ENCODE peak calls at places on chromosome 17, in nine cellular contexts. H, C, O, V, L, K, R, P and U are unnamed samples.

GRCh38 chr17:74527081-74527480 is 4.2 kb downstream of the CD300LB start:
- DNase-seq in H (no peak), C (no peak), O (no peak), V (no peak), L (no peak), K (no peak), R (no peak), P (no peak), U (no peak)

GRCh38 chr17:35256629-35257028 is 13.8 kb downstream of the SLFN5 start:
- DNase-seq in H (no peak), C (peak), O (no peak), V (no peak), L (no peak), K (no peak), R (no peak), P (no peak), U (no peak)

GRCh38 chr17:58270476-58271290 is 10.1 kb downstream of the MPO start:
- DNase-seq in H (no peak), C (peak), O (no peak), V (no peak), L (no peak), K (no peak), R (no peak), P (no peak), U (no peak)

GRCh38 chr17:72191901-72192300 is 71.1 kb downstream of the SOX9 start:
- DNase-seq in H (no peak), C (no peak), O (no peak), V (no peak), L (peak), K (no peak), R (no peak), P (no peak), U (no peak)

GRCh38 chr17:59181481-59181880 is 25.9 kb downstream of the PRR11 start:
- DNase-seq in H (no peak), C (no peak), O (no peak), V (no peak), L (no peak), K (no peak), R (no peak), P (no peak), U (no peak)

GRCh38 chr17:52106638-52107261 is 51.8 kb downstream of the CA10 start:
- DNase-seq in H (no peak), C (peak), O (peak), V (no peak), L (peak), K (no peak), R (peak), P (peak), U (peak)

GRCh38 chr17:27550291-27550930 is 80.6 kb upstream of the LGALS9 start:
- DNase-seq in H (no peak), C (no peak), O (no peak), V (no peak), L (peak), K (no peak), R (no peak), P (no peak), U (no peak)

GRCh38 chr17:3512512-3513171 is 36.8 kb downstream of the ASPA start:
- DNase-seq in H (no peak), C (peak), O (peak), V (peak), L (peak), K (no peak), R (peak), P (peak), U (peak)

GRCh38 chr17:18026408-18026776 is 12.6 kb downstream of the ATPAF2 start:
- DNase-seq in H (no peak), C (no peak), O (no peak), V (peak), L (peak), K (no peak), R (no peak), P (peak), U (peak)

GRCh38 chr17:56653877-56654276 is 60.4 kb downstream of the NOG start:
- DNase-seq in H (no peak), C (peak), O (no peak), V (no peak), L (no peak), K (peak), R (no peak), P (peak), U (no peak)

GRCh38 chr17:51764387-51764971 is 394.0 kb downstream of the CA10 start:
- DNase-seq in H (peak), C (peak), O (peak), V (no peak), L (peak), K (peak), R (peak), P (peak), U (peak)

GRCh38 chr17:28763804-28764266 is 20.0 kb downstream of the TRAF4 start:
- DNase-seq in H (no peak), C (peak), O (peak), V (peak), L (peak), K (no peak), R (peak), P (peak), U (peak)

GRCh38 chr17:48907713-48908046 is 527 bp upstream of the UBE2Z start:
- DNase-seq in H (no peak), C (peak), O (no peak), V (no peak), L (no peak), K (no peak), R (no peak), P (peak), U (no peak)

GRCh38 chr17:78378225-78379133 is at the start of gene PGS1:
- DNase-seq in H (no peak), C (peak), O (peak), V (peak), L (peak), K (no peak), R (peak), P (no peak), U (peak)

GRCh38 chr17:33292981-33293867 is at the start of gene ASIC2:
- DNase-seq in H (no peak), C (peak), O (no peak), V (peak), L (no peak), K (no peak), R (no peak), P (no peak), U (peak)

GRCh38 chr17:38797091-38797490 is 2.3 kb downstream of the PIP4K2B start:
- DNase-seq in H (no peak), C (no peak), O (no peak), V (no peak), L (no peak), K (no peak), R (no peak), P (no peak), U (no peak)

GRCh38 chr17:81184596-81184995 is 18.6 kb upstream of the AATK start:
- DNase-seq in H (no peak), C (peak), O (no peak), V (no peak), L (peak), K (no peak), R (no peak), P (no peak), U (no peak)

GRCh38 chr17:57862990-57863667 is 13.3 kb upstream of the MRPS23 start:
- DNase-seq in H (no peak), C (no peak), O (no peak), V (peak), L (no peak), K (no peak), R (peak), P (no peak), U (peak)

GRCh38 chr17:879546-879945 is 97.4 kb downstream of the MRM3 start:
- DNase-seq in H (no peak), C (peak), O (peak), V (no peak), L (peak), K (peak), R (no peak), P (peak), U (no peak)

GRCh38 chr17:38844261-38844757 is 9.2 kb downstream of the RPL23 start:
- DNase-seq in H (no peak), C (peak), O (peak), V (no peak), L (no peak), K (no peak), R (no peak), P (no peak), U (no peak)

GRCh38 chr17:46925185-46925858 is 2.4 kb downstream of the GOSR2 start:
- DNase-seq in H (no peak), C (no peak), O (no peak), V (no peak), L (no peak), K (no peak), R (no peak), P (no peak), U (no peak)

GRCh38 chr17:4938069-4938491 is 1.8 kb downstream of the SLC25A11 start:
- DNase-seq in H (no peak), C (no peak), O (no peak), V (no peak), L (peak), K (no peak), R (no peak), P (no peak), U (no peak)

GRCh38 chr17:59815965-59816364 is 76.8 kb downstream of the TUBD1 start:
- DNase-seq in H (no peak), C (no peak), O (no peak), V (no peak), L (no peak), K (no peak), R (no peak), P (no peak), U (no peak)

GRCh38 chr17:83160443-83161297 is 81.3 kb downstream of the METRNL start:
- DNase-seq in H (no peak), C (no peak), O (no peak), V (no peak), L (peak), K (no peak), R (no peak), P (no peak), U (no peak)

GRCh38 chr17:62627219-62627903 is at the start of gene MRC2:
- DNase-seq in H (peak), C (peak), O (peak), V (no peak), L (peak), K (no peak), R (peak), P (peak), U (no peak)

GRCh38 chr17:82495844-82496528 is 23.5 kb upstream of the FOXK2 start:
- DNase-seq in H (no peak), C (peak), O (no peak), V (no peak), L (peak), K (no peak), R (no peak), P (no peak), U (no peak)

GRCh38 chr17:81429813-81430510 is 34.7 kb downstream of the BAHCC1 start:
- DNase-seq in H (no peak), C (no peak), O (peak), V (peak), L (peak), K (no peak), R (peak), P (peak), U (no peak)

GRCh38 chr17:71828182-71828596 is 292.6 kb upstream of the SOX9 start:
- DNase-seq in H (peak), C (peak), O (peak), V (peak), L (peak), K (no peak), R (peak), P (no peak), U (peak)

GRCh38 chr17:3695723-3696411 is at the start of gene P2RX5:
- DNase-seq in H (no peak), C (peak), O (no peak), V (no peak), L (peak), K (peak), R (no peak), P (no peak), U (no peak)

GRCh38 chr17:69533481-69534234 is 119.2 kb downstream of the MAP2K6 start:
- DNase-seq in H (no peak), C (peak), O (no peak), V (no peak), L (no peak), K (no peak), R (no peak), P (no peak), U (no peak)

GRCh38 chr17:15109608-15110007 is 155.5 kb downstream of the PMP22 start:
- DNase-seq in H (no peak), C (peak), O (no peak), V (no peak), L (no peak), K (no peak), R (no peak), P (no peak), U (no peak)

GRCh38 chr17:47280072-47280811 is 26.6 kb downstream of the ITGB3 start:
- DNase-seq in H (no peak), C (no peak), O (no peak), V (no peak), L (peak), K (no peak), R (no peak), P (no peak), U (no peak)

GRCh38 chr17:17724307-17724921 is 43.2 kb downstream of the RAI1 start:
- DNase-seq in H (no peak), C (peak), O (no peak), V (no peak), L (peak), K (no peak), R (no peak), P (no peak), U (no peak)

GRCh38 chr17:1002771-1003555 is 6.0 kb downstream of the TIMM22 start:
- DNase-seq in H (no peak), C (no peak), O (peak), V (peak), L (peak), K (no peak), R (peak), P (peak), U (peak)

GRCh38 chr17:34542700-34543336 is 36.6 kb upstream of the TMEM132E start:
- DNase-seq in H (no peak), C (peak), O (peak), V (no peak), L (no peak), K (peak), R (peak), P (no peak), U (peak)

GRCh38 chr17:12665263-12666210 is at the start of gene MYOCD:
- DNase-seq in H (no peak), C (peak), O (no peak), V (no peak), L (peak), K (no peak), R (no peak), P (no peak), U (no peak)